ENCODE peak calls at places on chromosome 1, in eight cellular contexts. A is heart right ventricle; V is T-helper 9 cell; O is HS-5; D is stimulated activated CD4-positive, alpha-beta T cell treated with anti-CD3 and anti-CD28 coated beads, Interleukin-4, amount 100 ng/mL, for 24 hours; X is ureter; R is HepG2; E is esophagus squamous epithelium. Q is an unnamed sample.
A peak's percentile ranks its signal among the peaks of the same experiment; 100 is the strongest.

GRCh38 chr1:116666747-116667576 is 571 bp downstream of the IGSF3 start:
- DNase-seq in A (no peak), V (no peak), O (no peak), D (no peak), X (peak; percentile 45), R (no peak), E (no peak), Q (no peak)

GRCh38 chr1:182601416-182601786 is 2.8 kb downstream of the RGS16 start:
- DNase-seq in A (no peak), V (peak; percentile 59), O (no peak), D (peak; percentile 80), X (peak; percentile 77), R (peak; percentile 75), E (no peak), Q (peak; percentile 93)

GRCh38 chr1:239987103-239987745 is 104.5 kb upstream of the FMN2 start:
- DNase-seq in A (no peak), V (no peak), O (no peak), D (no peak), X (no peak), R (peak; percentile 28), E (no peak), Q (peak; percentile 41)

GRCh38 chr1:108036796-108037545 is 72.0 kb upstream of the VAV3 start:
- DNase-seq in A (no peak), V (no peak), O (no peak), D (no peak), X (no peak), R (no peak), E (no peak), Q (no peak)

GRCh38 chr1:239814306-239814881 is 277.3 kb upstream of the FMN2 start:
- DNase-seq in A (no peak), V (no peak), O (peak; percentile 85), D (peak; percentile 22), X (peak; percentile 51), R (peak; percentile 2), E (no peak), Q (no peak)

GRCh38 chr1:73832276-73832825 is 365.6 kb downstream of the LRRIQ3 start:
- DNase-seq in A (no peak), V (no peak), O (peak; percentile 16), D (no peak), X (no peak), R (no peak), E (no peak), Q (no peak)

GRCh38 chr1:205933672-205934618 is 9.3 kb downstream of the SLC26A9 start:
- DNase-seq in A (no peak), V (no peak), O (peak; percentile 55), D (no peak), X (no peak), R (peak; percentile 87), E (no peak), Q (no peak)

GRCh38 chr1:22488319-22488718 is 36.7 kb downstream of the ZBTB40 start:
- DNase-seq in A (no peak), V (no peak), O (no peak), D (no peak), X (no peak), R (no peak), E (no peak), Q (no peak)

GRCh38 chr1:119611701-119612113 is 36.4 kb downstream of the ZNF697 start:
- DNase-seq in A (peak; percentile 72), V (peak; percentile 13), O (no peak), D (peak; percentile 50), X (peak; percentile 81), R (peak; percentile 53), E (no peak), Q (peak; percentile 79)

GRCh38 chr1:179002552-179003345 is 22.9 kb upstream of the FAM20B start:
- DNase-seq in A (peak; percentile 79), V (peak; percentile 54), O (no peak), D (peak; percentile 73), X (peak; percentile 72), R (peak; percentile 79), E (no peak), Q (peak; percentile 71)

GRCh38 chr1:84541679-84542078 is 32.6 kb downstream of the CTBS start:
- DNase-seq in A (no peak), V (no peak), O (no peak), D (no peak), X (no peak), R (no peak), E (no peak), Q (peak; percentile 14)

GRCh38 chr1:21115098-21115760 is 61.5 kb downstream of the EIF4G3 start:
- DNase-seq in A (no peak), V (no peak), O (no peak), D (no peak), X (no peak), R (peak; percentile 93), E (no peak), Q (no peak)